ENCODE peak calls at places on chromosomes 12 and 14, in six cellular contexts. H is stomach; M is CD8-positive, alpha-beta memory T cell; L is GM23248; N is bronchial epithelial cell; O is heart right ventricle. G is an unnamed sample. For H3K27me3, the result is how much of the 10 kb centered on the place peaks cover.

GRCh38 chr14:96176811-96177211 is 27.8 kb upstream of the BDKRB2 start:
- DNase-seq in H (no peak), M (no peak), L (peak), N (peak), O (peak), G (peak)

GRCh38 chr12:81502912-81503695 is 256.0 kb downstream of the PPFIA2 start:
- DNase-seq in H (no peak), M (no peak), L (peak), N (peak), O (no peak), G (no peak)

GRCh38 chr14:67815573-67816235 is 686 bp downstream of the ZFYVE26 start:
- DNase-seq in H (no peak), M (no peak), L (peak), N (peak), O (no peak), G (no peak)

GRCh38 chr14:39781466-39781865 is 349.2 kb upstream of the FBXO33 start:
- DNase-seq in H (no peak), M (no peak), L (no peak), N (no peak), O (no peak), G (no peak)

GRCh38 chr12:38890102-38890501 is 15.3 kb downstream of the CPNE8 start:
- DNase-seq in H (no peak), M (no peak), L (no peak), N (peak), O (no peak), G (no peak)

GRCh38 chr14:70808023-70808401 is 1.3 kb downstream of the MAP3K9 start:
- DNase-seq in H (peak), M (peak), L (no peak), N (peak), O (no peak), G (no peak)

GRCh38 chr12:123143753-123144461 is 7.0 kb downstream of the PITPNM2 start:
- DNase-seq in H (no peak), M (no peak), L (peak), N (no peak), O (no peak), G (no peak)

GRCh38 chr14:87332001-87332400 is 661.0 kb downstream of the GALC start:
- DNase-seq in H (no peak), M (no peak), L (peak), N (peak), O (no peak), G (no peak)

GRCh38 chr12:10247659-10248058 is 35.0 kb downstream of the GABARAPL1 start:
- DNase-seq in H (no peak), M (no peak), L (no peak), N (no peak), O (no peak), G (no peak)

GRCh38 chr12:25713264-25713663 is 160.2 kb upstream of the LMNTD1 start:
- DNase-seq in H (no peak), M (no peak), L (no peak), N (no peak), O (no peak), G (no peak)

GRCh38 chr14:61661471-61661988 is 33.8 kb upstream of the HIF1A start:
- DNase-seq in H (no peak), M (no peak), L (peak), N (peak), O (no peak), G (no peak)

GRCh38 chr12:51118706-51119105 is 35.3 kb upstream of the CSRNP2 start:
- DNase-seq in H (no peak), M (no peak), L (peak), N (peak), O (no peak), G (no peak)

GRCh38 chr12:5260086-5260485 is 171.8 kb upstream of the NTF3 start:
- DNase-seq in H (no peak), M (no peak), L (no peak), N (no peak), O (no peak), G (no peak)

GRCh38 chr12:14836336-14837210 is 6.8 kb downstream of the ART4 start:
- DNase-seq in H (no peak), M (no peak), L (peak), N (peak), O (no peak), G (no peak)

GRCh38 chr14:75523771-75524171 is 1.5 kb downstream of the BATF start:
- DNase-seq in H (no peak), M (no peak), L (peak), N (peak), O (no peak), G (no peak)

DNA sequence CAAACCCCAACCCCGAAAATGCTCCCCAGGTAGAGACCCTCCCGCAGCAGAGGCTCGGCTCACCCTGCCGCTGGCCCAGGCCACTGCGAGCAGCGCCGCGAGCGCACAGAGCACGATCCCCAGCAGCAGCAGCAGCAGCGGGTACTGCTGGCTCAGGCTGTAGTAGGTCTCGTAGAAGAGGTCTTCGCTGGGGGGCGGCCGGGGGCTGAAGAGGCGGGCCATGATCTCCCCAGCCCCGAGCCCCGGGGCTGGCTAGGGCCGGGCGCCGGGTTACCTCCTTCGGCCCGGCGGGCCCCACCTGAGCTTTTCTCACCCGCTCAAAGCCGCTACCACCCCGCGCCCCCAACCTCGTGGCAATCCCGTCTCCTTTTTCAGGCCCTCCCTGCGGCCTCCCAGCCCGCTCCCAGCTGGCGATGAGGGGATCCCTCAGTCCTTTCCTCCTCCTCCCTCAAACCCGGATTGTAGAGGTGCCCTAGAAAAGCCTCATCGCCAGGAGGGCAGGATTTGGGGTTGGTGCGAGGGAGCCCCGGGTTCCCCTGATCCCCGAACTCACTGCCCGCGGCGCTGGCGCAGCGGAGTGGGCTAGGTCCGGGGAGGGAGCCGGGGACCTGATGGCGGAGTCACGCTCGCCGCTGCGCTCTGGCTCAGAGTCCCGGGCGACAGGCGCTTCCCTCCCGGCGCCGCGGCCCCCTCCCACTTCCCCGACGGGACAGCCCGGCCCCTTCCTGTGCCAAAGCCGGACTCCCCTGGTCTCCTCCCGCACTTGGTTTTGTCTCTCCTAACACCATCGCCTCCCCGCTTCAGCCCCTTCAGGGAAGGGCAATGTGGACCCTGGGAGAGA is at the start of gene ADCY4:
- DNase-seq in H (no peak), M (no peak), L (peak), N (no peak), O (peak), G (no peak)
- H3K27me3 ChIP-seq in H (under half), M (under half), L (under half), N (under half), O (under half), G (under half)

GRCh38 chr12:72268386-72268785 is 3.8 kb upstream of the TRHDE start:
- DNase-seq in H (no peak), M (no peak), L (no peak), N (no peak), O (no peak), G (no peak)
- H3K27me3 ChIP-seq in H (under half), M (under half), L (under half), N (under half), O (under half), G (under half)

DNA sequence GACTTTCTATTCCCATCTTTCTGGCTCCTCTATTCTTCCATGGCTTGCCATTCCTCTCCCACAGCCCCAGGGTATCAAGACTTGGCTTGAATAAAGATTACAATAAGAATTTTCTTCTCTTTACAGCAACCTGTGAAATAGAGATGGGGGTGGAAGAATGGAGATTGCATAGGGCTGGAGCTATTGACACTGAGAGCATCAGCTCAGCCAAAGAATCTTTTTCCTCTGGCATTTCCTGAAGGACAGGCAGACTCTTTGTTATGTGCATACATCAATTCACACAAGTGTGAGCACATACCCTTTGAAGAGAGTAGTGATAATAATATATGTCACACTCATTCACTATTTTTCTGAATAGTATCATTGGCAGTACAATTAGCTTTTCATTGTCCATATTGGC is 4.7 kb downstream of the RNASE11 start:
- DNase-seq in H (no peak), M (no peak), L (no peak), N (no peak), O (no peak), G (no peak)
- H3K27me3 ChIP-seq in H (under half), M (under half), L (under half), N (under half), O (under half), G (under half)

GRCh38 chr12:75389706-75390105 is 1.2 kb upstream of the GLIPR1L2 start:
- DNase-seq in H (no peak), M (no peak), L (peak), N (no peak), O (no peak), G (no peak)

GRCh38 chr12:75389061-75389460 is 1.8 kb upstream of the GLIPR1L2 start:
- DNase-seq in H (no peak), M (no peak), L (peak), N (peak), O (no peak), G (no peak)

GRCh38 chr12:75390156-75390898 is 562 bp upstream of the GLIPR1L2 start:
- DNase-seq in H (no peak), M (no peak), L (peak), N (peak), O (no peak), G (no peak)

GRCh38 chr12:75390899-75391538 is at the start of gene GLIPR1L2:
- DNase-seq in H (peak), M (peak), L (peak), N (peak), O (peak), G (peak)
- H3K27me3 ChIP-seq in H (under half), M (under half), L (under half), N (under half), O (under half), G (under half)

GRCh38 chr12:108922918-108923317 is 43.0 kb downstream of the DAO start:
- DNase-seq in H (no peak), M (no peak), L (no peak), N (no peak), O (no peak), G (no peak)
- H3K27me3 ChIP-seq in H (under half), M (under half), L (under half), N (under half), O (under half), G (under half)

GRCh38 chr12:52616680-52617402 is 1.5 kb downstream of the KRT73 start:
- DNase-seq in H (no peak), M (no peak), L (no peak), N (no peak), O (no peak), G (no peak)
- H3K27me3 ChIP-seq in H (under half), M (under half), L (under half), N (under half), O (under half), G (under half)